ENCODE peak calls at places on chromosomes 2 and 18, in four cellular contexts. I is HepG2, C is SK-N-SH, V is GM12878. D is an unnamed sample.

GRCh38 chr18:71727909-71728308 is 816.2 kb downstream of the CBLN2 start:
- DNase-seq in I (no peak), C (no peak), V (no peak), D (no peak)

GRCh38 chr2:42793314-42794270 is 1.2 kb upstream of the HAAO start:
- DNase-seq in I (no peak), C (peak; percentile 42), V (no peak), D (no peak)

GRCh38 chr2:74008761-74009395 is 24.2 kb downstream of the TET3 start:
- DNase-seq in I (no peak), C (no peak), V (no peak), D (no peak)

GRCh38 chr2:118580651-118581050 is 266.8 kb downstream of the EN1 start:
- DNase-seq in I (no peak), C (no peak), V (no peak), D (no peak)

GRCh38 chr2:8602809-8603208 is 79.0 kb upstream of the ID2 start:
- DNase-seq in I (no peak), C (no peak), V (peak; percentile 60), D (no peak)

GRCh38 chr2:175366814-175367213 is 185.3 kb upstream of the ATP5MC3 start:
- DNase-seq in I (peak; percentile 53), C (peak; percentile 49), V (peak; percentile 7), D (peak; percentile 67)

GRCh38 chr18:9771261-9771976 is 63.3 kb downstream of the RAB31 start:
- DNase-seq in I (peak; percentile 53), C (peak; percentile 86), V (no peak), D (peak; percentile 90)

GRCh38 chr2:128323501-128323931 is 4.8 kb upstream of the HS6ST1 start:
- DNase-seq in I (no peak), C (no peak), V (no peak), D (no peak)

GRCh38 chr2:69911985-69912563 is 2.8 kb upstream of the MXD1 start:
- DNase-seq in I (peak; percentile 66), C (peak; percentile 37), V (no peak), D (peak; percentile 75)

GRCh38 chr2:241814571-241815476 is 5.8 kb downstream of the NEU4 start:
- DNase-seq in I (no peak), C (peak; percentile 23), V (no peak), D (no peak)

GRCh38 chr2:18721038-18721922 is 131.9 kb upstream of the NT5C1B start:
- DNase-seq in I (no peak), C (no peak), V (no peak), D (no peak)

GRCh38 chr18:3368193-3368592 is 81.8 kb upstream of the TGIF1 start:
- DNase-seq in I (no peak), C (no peak), V (no peak), D (no peak)

GRCh38 chr2:240407090-240407489 is 28.4 kb upstream of the GPC1 start:
- DNase-seq in I (no peak), C (no peak), V (no peak), D (no peak)
- TF ChIP-seq NFIC in I (no peak), C (no peak), V (no peak), D (no peak)

DNA sequence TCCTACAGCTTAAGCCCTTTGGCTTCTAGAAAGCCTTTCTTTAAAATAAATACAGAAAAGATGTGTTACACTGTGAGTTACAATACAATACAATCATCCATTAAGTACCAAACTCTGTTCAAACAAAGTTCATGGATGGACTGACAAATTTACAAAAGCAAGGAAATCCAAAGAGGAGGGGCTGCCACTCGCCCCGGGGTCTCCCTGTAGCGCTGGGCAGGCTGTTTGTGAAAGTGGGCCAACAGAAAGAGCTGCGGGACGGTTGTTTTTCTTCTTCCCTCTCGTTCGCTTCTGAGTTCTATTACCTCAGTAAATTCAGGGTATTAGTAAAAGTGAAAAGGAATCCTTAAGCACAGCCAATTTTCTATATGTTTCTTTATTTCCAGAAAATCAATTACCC is 9.0 kb upstream of the ZNF516 start:
- DNase-seq in I (no peak), C (no peak), V (no peak), D (no peak)
- TF ChIP-seq NFIC in I (no peak), C (no peak), V (no peak), D (no peak)

DNA sequence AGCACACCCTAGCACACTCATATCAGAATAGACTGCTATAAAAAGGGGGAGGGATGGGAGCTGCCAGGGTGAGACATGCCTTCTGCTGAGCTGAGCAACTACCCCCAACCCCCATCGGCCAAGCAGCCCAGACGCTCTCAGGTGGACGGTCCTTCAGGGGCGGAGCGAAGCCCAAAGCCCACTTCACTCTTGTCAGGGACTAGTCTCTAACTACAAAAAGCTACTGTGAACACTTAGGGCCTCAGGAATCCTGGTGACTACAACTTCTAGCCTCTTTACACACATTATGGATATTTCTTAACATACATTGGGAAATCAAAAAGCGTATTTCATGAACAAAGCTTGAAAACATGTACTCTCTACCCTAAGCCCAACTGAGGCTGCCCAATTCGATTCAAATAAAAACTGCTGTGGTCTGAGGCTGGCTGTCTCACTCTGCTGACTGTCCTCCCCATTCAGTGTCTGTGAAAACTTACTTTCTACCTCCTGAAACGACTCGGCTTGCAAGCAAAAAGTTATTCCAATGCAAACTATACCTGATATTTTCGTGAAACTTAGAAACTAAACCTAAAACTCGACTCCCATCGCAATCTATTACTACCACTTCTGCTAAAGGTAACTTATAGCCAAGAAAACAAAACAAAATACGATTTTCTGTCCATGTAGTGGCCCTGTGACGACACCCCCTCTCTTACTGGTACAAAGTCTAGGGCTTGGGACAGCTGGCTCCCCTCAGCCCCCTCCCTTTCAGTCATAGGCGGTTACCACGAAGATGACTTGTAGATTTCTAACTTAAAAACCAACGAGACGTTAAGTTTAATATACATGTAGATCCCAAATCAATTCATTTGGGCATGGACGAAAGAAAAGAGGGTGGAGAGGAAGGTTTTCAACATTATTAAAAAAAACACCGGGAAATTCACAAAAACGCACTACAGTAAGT is 1.2 kb downstream of the SERTAD2 start:
- DNase-seq in I (peak; percentile 67), C (no peak), V (no peak), D (peak; percentile 60)
- TF ChIP-seq NFIC in I (no peak), C (no peak), V (no peak), D (no peak)

DNA sequence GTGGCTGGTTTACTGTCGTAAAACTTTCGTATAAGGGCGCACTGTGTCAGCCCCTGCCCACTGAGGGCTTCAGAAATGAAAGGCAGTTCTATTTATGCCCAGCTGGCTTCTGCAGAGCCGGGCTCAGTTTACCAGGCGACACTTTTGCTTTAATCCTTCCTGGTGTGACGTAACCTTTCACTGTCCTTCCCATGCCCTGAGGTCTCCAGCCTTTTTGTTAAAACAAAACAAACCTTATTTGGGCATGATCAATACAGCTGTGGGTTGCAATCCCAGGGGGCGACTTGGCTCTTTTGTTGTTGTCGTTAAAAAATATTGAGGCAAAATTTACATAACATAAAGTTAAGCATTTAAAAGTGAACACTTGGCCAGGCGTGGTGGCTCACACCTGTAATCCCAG is 85.3 kb downstream of the AGAP1 start:
- DNase-seq in I (peak; percentile 40), C (no peak), V (no peak), D (no peak)
- TF ChIP-seq NFIC in I (no peak), C (no peak), V (no peak), D (no peak)

GRCh38 chr2:14903709-14904374 is 271.3 kb downstream of the LRATD1 start:
- DNase-seq in I (peak; percentile 72), C (peak; percentile 72), V (peak; percentile 5), D (peak; percentile 87)
- TF ChIP-seq NFIC in I (no peak), C (no peak), V (no peak), D (no peak)

GRCh38 chr2:173898178-173898668 is 67.0 kb downstream of the SP3 start:
- DNase-seq in I (no peak), C (no peak), V (peak; percentile 94), D (no peak)
- TF ChIP-seq NFIC in I (no peak), C (no peak), V (peak; percentile 72), D (no peak)

GRCh38 chr18:5197461-5197860 is 404 bp upstream of the AKAIN1 start:
- DNase-seq in I (no peak), C (peak; percentile 14), V (no peak), D (no peak)

GRCh38 chr18:5195656-5196055 is 1.4 kb downstream of the AKAIN1 start:
- DNase-seq in I (no peak), C (no peak), V (no peak), D (no peak)

GRCh38 chr18:5197032-5197434 is at the start of gene AKAIN1:
- DNase-seq in I (peak; percentile 1), C (peak; percentile 60), V (no peak), D (peak; percentile 71)

DNA sequence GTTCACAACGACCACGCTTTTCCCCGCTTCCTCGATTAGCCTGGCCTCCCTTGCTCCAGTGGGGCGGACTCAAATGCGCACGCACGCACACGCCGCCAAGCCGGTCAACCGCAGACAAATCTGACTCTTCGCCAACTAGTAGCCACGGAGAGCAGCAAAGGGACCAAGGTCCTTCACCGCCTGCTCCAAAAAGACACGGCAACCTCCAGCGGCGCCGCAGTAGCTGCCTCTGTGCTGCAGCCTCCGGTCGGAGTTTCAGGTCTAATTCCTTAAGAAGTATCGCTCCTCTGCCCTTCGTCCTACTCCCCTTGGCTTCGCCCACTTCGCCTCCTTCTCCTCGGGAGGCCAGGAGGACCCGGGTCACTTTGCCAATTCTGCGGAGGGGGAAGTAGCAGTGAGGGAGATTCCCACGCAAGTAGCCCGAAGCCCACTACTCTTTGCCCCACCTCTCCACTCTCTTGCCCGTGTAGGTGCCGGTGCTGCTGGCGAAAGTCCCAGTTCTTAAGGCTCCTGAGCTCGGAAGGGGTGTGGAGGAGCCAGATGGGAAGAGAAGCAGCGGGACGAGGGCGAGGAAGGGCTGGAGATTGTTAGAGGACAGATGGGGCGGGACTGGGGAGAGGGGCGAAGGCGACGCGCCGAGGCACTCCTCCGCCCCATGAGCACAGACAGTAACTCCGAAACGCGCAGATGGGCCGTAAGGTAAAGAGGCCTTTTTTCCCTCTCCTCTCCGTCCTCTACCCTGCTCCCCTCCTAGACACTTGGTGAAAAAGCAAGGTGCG is 615 bp downstream of the AKAIN1 start:
- DNase-seq in I (no peak), C (peak; percentile 22), V (no peak), D (no peak)
- TF ChIP-seq NFIC in I (no peak), C (no peak), V (no peak), D (no peak)

GRCh38 chr2:238027591-238028415 is 33.0 kb upstream of the SCLY start:
- DNase-seq in I (no peak), C (no peak), V (no peak), D (no peak)
- TF ChIP-seq NFIC in I (no peak), C (no peak), V (no peak), D (no peak)

D was measured in K562.